ENCODE peak calls at places on chromosomes 6 and 20, in nine cellular contexts. One of them, this sample, is unnamed.

GRCh38 chr6:39228111-39228971 is 934 bp downstream of the KCNK5 start:
- DNase-seq in hepatocyte: no peak
- DNase-seq in PC-3: no peak
- DNase-seq in SK-N-SH: peak; percentile 34
- DNase-seq in GM23338: no peak
- DNase-seq in OCI-LY7: no peak
- DNase-seq in MM.1S: no peak
- DNase-seq in neural progenitor cell: peak; percentile 41
- DNase-seq in GM23248: no peak
- DNase-seq in this sample: no peak

GRCh38 chr6:89359561-89359960 is 7.0 kb upstream of the UBE2J1 start:
- DNase-seq in SK-N-SH: no peak
- DNase-seq in GM23338: peak; percentile 13
- DNase-seq in hepatocyte: no peak
- DNase-seq in GM23248: no peak
- DNase-seq in neural progenitor cell: peak; percentile 72
- DNase-seq in PC-3: no peak
- DNase-seq in OCI-LY7: no peak
- DNase-seq in MM.1S: no peak
- DNase-seq in this sample: no peak

GRCh38 chr6:155541976-155542375 is 86.3 kb upstream of the NOX3 start:
- DNase-seq in neural progenitor cell: no peak
- DNase-seq in OCI-LY7: no peak
- DNase-seq in GM23338: no peak
- DNase-seq in hepatocyte: no peak
- DNase-seq in GM23248: no peak
- DNase-seq in MM.1S: no peak
- DNase-seq in SK-N-SH: no peak
- DNase-seq in PC-3: no peak
- DNase-seq in this sample: no peak

GRCh38 chr6:45478235-45478634 is 100.5 kb upstream of the SUPT3H start:
- DNase-seq in SK-N-SH: no peak
- DNase-seq in hepatocyte: no peak
- DNase-seq in GM23338: no peak
- DNase-seq in neural progenitor cell: no peak
- DNase-seq in PC-3: peak; percentile 71
- DNase-seq in GM23248: peak; percentile 83
- DNase-seq in OCI-LY7: no peak
- DNase-seq in MM.1S: no peak
- DNase-seq in this sample: no peak

GRCh38 chr20:20267685-20268429 is 100.0 kb upstream of the INSM1 start:
- DNase-seq in neural progenitor cell: no peak
- DNase-seq in PC-3: no peak
- DNase-seq in OCI-LY7: no peak
- DNase-seq in SK-N-SH: no peak
- DNase-seq in GM23248: no peak
- DNase-seq in hepatocyte: no peak
- DNase-seq in GM23338: peak; percentile 53
- DNase-seq in MM.1S: no peak
- DNase-seq in this sample: no peak

GRCh38 chr6:112252571-112253504 is 1.5 kb downstream of the LAMA4 start:
- DNase-seq in MM.1S: no peak
- DNase-seq in SK-N-SH: no peak
- DNase-seq in hepatocyte: no peak
- DNase-seq in GM23248: peak; percentile 75
- DNase-seq in OCI-LY7: no peak
- DNase-seq in neural progenitor cell: no peak
- DNase-seq in GM23338: no peak
- DNase-seq in PC-3: no peak
- DNase-seq in this sample: no peak

GRCh38 chr6:124056884-124057283 is 253.2 kb downstream of the NKAIN2 start:
- DNase-seq in PC-3: no peak
- DNase-seq in hepatocyte: no peak
- DNase-seq in OCI-LY7: no peak
- DNase-seq in neural progenitor cell: no peak
- DNase-seq in GM23248: no peak
- DNase-seq in SK-N-SH: no peak
- DNase-seq in MM.1S: no peak
- DNase-seq in GM23338: no peak
- DNase-seq in this sample: no peak

GRCh38 chr6:168115748-168116445 is 36.9 kb upstream of the FRMD1 start:
- DNase-seq in PC-3: no peak
- DNase-seq in neural progenitor cell: no peak
- DNase-seq in hepatocyte: no peak
- DNase-seq in SK-N-SH: no peak
- DNase-seq in GM23248: no peak
- DNase-seq in GM23338: no peak
- DNase-seq in OCI-LY7: no peak
- DNase-seq in MM.1S: no peak
- DNase-seq in this sample: no peak

GRCh38 chr20:15419856-15420255 is 1082.4 kb upstream of the FLRT3 start:
- DNase-seq in hepatocyte: no peak
- DNase-seq in MM.1S: no peak
- DNase-seq in SK-N-SH: no peak
- DNase-seq in neural progenitor cell: no peak
- DNase-seq in GM23338: no peak
- DNase-seq in OCI-LY7: no peak
- DNase-seq in PC-3: no peak
- DNase-seq in GM23248: no peak
- DNase-seq in this sample: no peak

GRCh38 chr20:59135093-59135492 is 28.5 kb upstream of the ZNF831 start:
- DNase-seq in MM.1S: no peak
- DNase-seq in OCI-LY7: no peak
- DNase-seq in GM23248: no peak
- DNase-seq in hepatocyte: no peak
- DNase-seq in PC-3: no peak
- DNase-seq in neural progenitor cell: no peak
- DNase-seq in GM23338: no peak
- DNase-seq in SK-N-SH: no peak
- DNase-seq in this sample: no peak

GRCh38 chr6:167479967-167480653 is 155.2 kb downstream of the TTLL2 start:
- DNase-seq in OCI-LY7: no peak
- DNase-seq in SK-N-SH: no peak
- DNase-seq in MM.1S: no peak
- DNase-seq in hepatocyte: no peak
- DNase-seq in GM23248: no peak
- DNase-seq in neural progenitor cell: no peak
- DNase-seq in PC-3: no peak
- DNase-seq in GM23338: no peak
- DNase-seq in this sample: no peak

GRCh38 chr20:36320261-36320897 is 14.2 kb downstream of the DLGAP4 start:
- DNase-seq in hepatocyte: no peak
- DNase-seq in GM23338: no peak
- DNase-seq in PC-3: no peak
- DNase-seq in SK-N-SH: no peak
- DNase-seq in GM23248: no peak
- DNase-seq in neural progenitor cell: no peak
- DNase-seq in OCI-LY7: no peak
- DNase-seq in MM.1S: no peak
- DNase-seq in this sample: no peak

GRCh38 chr6:87772597-87773530 is 70.8 kb upstream of the AKIRIN2 start:
- DNase-seq in OCI-LY7: no peak
- DNase-seq in GM23248: peak; percentile 19
- DNase-seq in MM.1S: no peak
- DNase-seq in SK-N-SH: peak; percentile 55
- DNase-seq in hepatocyte: peak; percentile 39
- DNase-seq in PC-3: no peak
- DNase-seq in GM23338: no peak
- DNase-seq in neural progenitor cell: peak; percentile 43
- DNase-seq in this sample: no peak

GRCh38 chr6:44254957-44255808 is 2.1 kb downstream of the SLC35B2 start:
- DNase-seq in GM23338: peak; percentile 47
- DNase-seq in MM.1S: peak; percentile 41
- DNase-seq in neural progenitor cell: no peak
- DNase-seq in hepatocyte: no peak
- DNase-seq in SK-N-SH: no peak
- DNase-seq in OCI-LY7: no peak
- DNase-seq in PC-3: peak; percentile 35
- DNase-seq in GM23248: no peak
- DNase-seq in this sample: no peak
- TF ChIP-seq EZH2phosphoT487 in GM23338: no peak
- TF ChIP-seq EZH2phosphoT487 in MM.1S: no peak
- TF ChIP-seq EZH2phosphoT487 in neural progenitor cell: no peak
- TF ChIP-seq EZH2phosphoT487 in hepatocyte: no peak
- TF ChIP-seq EZH2phosphoT487 in SK-N-SH: no peak
- TF ChIP-seq EZH2phosphoT487 in OCI-LY7: no peak
- TF ChIP-seq EZH2phosphoT487 in PC-3: no peak
- TF ChIP-seq EZH2phosphoT487 in GM23248: no peak
- TF ChIP-seq EZH2phosphoT487 in this sample: no peak

GRCh38 chr20:458766-459165 is 3.6 kb downstream of the TBC1D20 start:
- DNase-seq in OCI-LY7: no peak
- DNase-seq in neural progenitor cell: no peak
- DNase-seq in PC-3: no peak
- DNase-seq in hepatocyte: no peak
- DNase-seq in GM23248: peak; percentile 35
- DNase-seq in MM.1S: no peak
- DNase-seq in GM23338: no peak
- DNase-seq in SK-N-SH: no peak
- DNase-seq in this sample: no peak
- TF ChIP-seq EZH2phosphoT487 in OCI-LY7: no peak
- TF ChIP-seq EZH2phosphoT487 in neural progenitor cell: no peak
- TF ChIP-seq EZH2phosphoT487 in PC-3: no peak
- TF ChIP-seq EZH2phosphoT487 in hepatocyte: no peak
- TF ChIP-seq EZH2phosphoT487 in GM23248: no peak
- TF ChIP-seq EZH2phosphoT487 in MM.1S: no peak
- TF ChIP-seq EZH2phosphoT487 in GM23338: no peak
- TF ChIP-seq EZH2phosphoT487 in SK-N-SH: no peak
- TF ChIP-seq EZH2phosphoT487 in this sample: no peak

GRCh38 chr6:42979523-42980177 is 669 bp upstream of the PEX6 start:
- DNase-seq in PC-3: peak; percentile 48
- DNase-seq in neural progenitor cell: no peak
- DNase-seq in MM.1S: peak; percentile 35
- DNase-seq in SK-N-SH: peak; percentile 49
- DNase-seq in hepatocyte: peak; percentile 30
- DNase-seq in OCI-LY7: peak; percentile 47
- DNase-seq in GM23248: peak; percentile 81
- DNase-seq in GM23338: no peak
- DNase-seq in this sample: no peak
- TF ChIP-seq EZH2phosphoT487 in PC-3: no peak
- TF ChIP-seq EZH2phosphoT487 in neural progenitor cell: no peak
- TF ChIP-seq EZH2phosphoT487 in MM.1S: no peak
- TF ChIP-seq EZH2phosphoT487 in SK-N-SH: no peak
- TF ChIP-seq EZH2phosphoT487 in hepatocyte: no peak
- TF ChIP-seq EZH2phosphoT487 in OCI-LY7: no peak
- TF ChIP-seq EZH2phosphoT487 in GM23248: no peak
- TF ChIP-seq EZH2phosphoT487 in GM23338: no peak
- TF ChIP-seq EZH2phosphoT487 in this sample: no peak

DNA sequence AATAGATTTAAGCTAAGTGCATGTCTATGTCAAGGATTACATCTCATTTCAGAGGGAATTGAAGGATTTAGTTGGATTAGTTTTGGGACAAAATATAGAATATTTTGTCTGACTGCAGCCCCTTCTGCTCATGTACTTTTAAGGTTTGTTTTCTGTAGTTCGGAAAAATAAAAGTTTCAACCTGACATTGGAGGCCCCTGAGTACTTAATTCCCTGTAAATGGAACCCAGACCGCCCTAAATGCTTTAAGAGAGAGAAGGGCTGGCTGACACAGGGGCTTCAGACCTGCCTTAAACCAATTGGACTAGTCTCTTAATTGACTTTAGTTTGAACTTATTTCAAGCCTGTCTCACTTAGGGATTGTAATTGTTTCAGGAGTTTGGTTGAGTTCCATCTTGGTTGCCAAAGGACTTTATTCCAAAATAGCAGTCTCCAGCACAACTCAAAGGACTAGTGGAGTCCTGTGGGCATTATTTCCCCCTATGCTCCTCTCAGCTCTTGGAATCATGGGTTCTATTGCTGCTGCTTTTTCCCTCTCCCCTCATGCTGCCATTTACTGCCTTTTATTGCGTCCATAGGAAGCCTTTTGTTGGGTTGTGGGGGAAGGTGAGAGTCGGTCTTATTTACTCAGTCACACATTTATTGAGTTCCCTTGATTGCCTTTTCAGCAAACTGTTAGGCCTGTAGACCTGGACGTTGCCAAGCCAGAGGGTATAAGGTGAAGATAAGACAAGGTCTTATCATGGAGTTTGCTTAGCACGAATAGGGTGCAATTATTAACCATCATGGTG is 14.5 kb downstream of the BRD2 start:
- DNase-seq in GM23338: no peak
- DNase-seq in PC-3: no peak
- DNase-seq in OCI-LY7: no peak
- DNase-seq in SK-N-SH: no peak
- DNase-seq in neural progenitor cell: no peak
- DNase-seq in MM.1S: no peak
- DNase-seq in hepatocyte: peak; percentile 64
- DNase-seq in GM23248: no peak
- DNase-seq in this sample: no peak
- TF ChIP-seq EZH2phosphoT487 in GM23338: no peak
- TF ChIP-seq EZH2phosphoT487 in PC-3: no peak
- TF ChIP-seq EZH2phosphoT487 in OCI-LY7: no peak
- TF ChIP-seq EZH2phosphoT487 in SK-N-SH: no peak
- TF ChIP-seq EZH2phosphoT487 in neural progenitor cell: no peak
- TF ChIP-seq EZH2phosphoT487 in MM.1S: no peak
- TF ChIP-seq EZH2phosphoT487 in hepatocyte: no peak
- TF ChIP-seq EZH2phosphoT487 in GM23248: no peak
- TF ChIP-seq EZH2phosphoT487 in this sample: no peak

GRCh38 chr6:82894653-82895259 is 170.9 kb downstream of the UBE3D start:
- DNase-seq in OCI-LY7: no peak
- DNase-seq in GM23248: no peak
- DNase-seq in neural progenitor cell: no peak
- DNase-seq in SK-N-SH: no peak
- DNase-seq in GM23338: no peak
- DNase-seq in PC-3: no peak
- DNase-seq in MM.1S: no peak
- DNase-seq in hepatocyte: no peak
- DNase-seq in this sample: no peak

GRCh38 chr6:82889117-82889516 is 176.5 kb downstream of the UBE3D start:
- DNase-seq in OCI-LY7: no peak
- DNase-seq in PC-3: no peak
- DNase-seq in MM.1S: no peak
- DNase-seq in SK-N-SH: no peak
- DNase-seq in hepatocyte: no peak
- DNase-seq in GM23248: no peak
- DNase-seq in GM23338: no peak
- DNase-seq in neural progenitor cell: no peak
- DNase-seq in this sample: no peak

GRCh38 chr6:82890240-82890639 is 175.4 kb downstream of the UBE3D start:
- DNase-seq in OCI-LY7: no peak
- DNase-seq in hepatocyte: no peak
- DNase-seq in GM23338: no peak
- DNase-seq in GM23248: no peak
- DNase-seq in MM.1S: no peak
- DNase-seq in neural progenitor cell: no peak
- DNase-seq in SK-N-SH: no peak
- DNase-seq in PC-3: no peak
- DNase-seq in this sample: no peak

GRCh38 chr6:82893889-82894652 is 171.6 kb downstream of the UBE3D start:
- DNase-seq in MM.1S: no peak
- DNase-seq in neural progenitor cell: no peak
- DNase-seq in SK-N-SH: no peak
- DNase-seq in hepatocyte: no peak
- DNase-seq in PC-3: no peak
- DNase-seq in GM23338: peak; percentile 8
- DNase-seq in GM23248: no peak
- DNase-seq in OCI-LY7: no peak
- DNase-seq in this sample: no peak
- TF ChIP-seq EZH2phosphoT487 in MM.1S: no peak
- TF ChIP-seq EZH2phosphoT487 in neural progenitor cell: no peak
- TF ChIP-seq EZH2phosphoT487 in SK-N-SH: no peak
- TF ChIP-seq EZH2phosphoT487 in hepatocyte: no peak
- TF ChIP-seq EZH2phosphoT487 in PC-3: no peak
- TF ChIP-seq EZH2phosphoT487 in GM23338: no peak
- TF ChIP-seq EZH2phosphoT487 in GM23248: no peak
- TF ChIP-seq EZH2phosphoT487 in OCI-LY7: no peak
- TF ChIP-seq EZH2phosphoT487 in this sample: no peak

This sample was measured in HCT116.